ENCODE peak calls at places on chromosomes 6 and 20, in ten cellular contexts. J is PC-3, A is AG04450, K is foreskin fibroblast, X is astrocyte of the spinal cord, E is IMR-90, S is cardiac muscle cell, V is A549, P is hepatocyte, D is adrenal gland. Z is an unnamed sample.

GRCh38 chr20:56750430-56750829 is 121.3 kb downstream of the TFAP2C start:
- DNase-seq in X (no peak), V (no peak), D (no peak), K (no peak), P (no peak), J (no peak), A (no peak), E (no peak), S (no peak), Z (no peak)

GRCh38 chr20:19254086-19254821 is 41.8 kb downstream of the SLC24A3 start:
- DNase-seq in V (no peak), K (peak; percentile 57), P (no peak), J (no peak), D (no peak), A (no peak), S (peak; percentile 43), X (peak; percentile 20), E (no peak), Z (no peak)

GRCh38 chr6:12593720-12594540 is 122.6 kb upstream of the PHACTR1 start:
- DNase-seq in X (no peak), E (no peak), J (no peak), D (no peak), P (peak; percentile 51), A (no peak), V (no peak), K (no peak), S (no peak), Z (no peak)

GRCh38 chr20:5364997-5365597 is 48.3 kb upstream of the PROKR2 start:
- DNase-seq in J (no peak), P (no peak), D (no peak), X (peak; percentile 14), A (no peak), K (peak; percentile 4), E (no peak), S (no peak), V (no peak), Z (no peak)

GRCh38 chr6:152293404-152293803 is 343.8 kb downstream of the SYNE1 start:
- DNase-seq in S (no peak), P (no peak), D (no peak), J (no peak), X (no peak), V (no peak), A (no peak), E (no peak), K (no peak), Z (no peak)

GRCh38 chr6:150627601-150628012 is 27.9 kb downstream of the PLEKHG1 start:
- DNase-seq in X (peak; percentile 19), V (no peak), A (no peak), K (no peak), D (no peak), S (peak; percentile 63), P (peak; percentile 32), J (peak; percentile 27), E (no peak), Z (peak; percentile 97)

GRCh38 chr20:39874049-39874893 is 814.8 kb downstream of the MAFB start:
- DNase-seq in K (peak; percentile 50), A (peak; percentile 73), S (peak; percentile 92), V (peak; percentile 15), P (peak; percentile 89), D (peak; percentile 92), E (peak; percentile 89), J (peak; percentile 33), X (peak; percentile 83), Z (peak; percentile 74)

GRCh38 chr6:19838442-19839236 is 1.5 kb downstream of the ID4 start:
- DNase-seq in D (no peak), S (no peak), K (peak; percentile 6), J (peak; percentile 52), A (no peak), P (peak; percentile 75), X (peak; percentile 29), E (peak; percentile 11), V (peak; percentile 4), Z (no peak)

GRCh38 chr20:51769941-51770615 is 1.9 kb upstream of the ATP9A start:
- DNase-seq in D (no peak), S (no peak), A (no peak), P (no peak), K (no peak), V (no peak), J (no peak), X (no peak), E (no peak), Z (no peak)

GRCh38 chr20:51767018-51767866 is 948 bp downstream of the ATP9A start:
- DNase-seq in V (peak; percentile 72), E (no peak), X (no peak), K (no peak), P (peak; percentile 95), J (peak; percentile 97), A (no peak), S (peak; percentile 35), D (peak; percentile 62), Z (no peak)

GRCh38 chr20:51767867-51768758 is at the start of gene ATP9A:
- DNase-seq in A (no peak), S (peak; percentile 43), V (no peak), J (peak; percentile 49), X (no peak), E (peak; percentile 31), K (no peak), D (no peak), P (peak; percentile 61), Z (no peak)

GRCh38 chr20:51772236-51772635 is 4.0 kb upstream of the ATP9A start:
- DNase-seq in S (no peak), K (no peak), A (no peak), P (no peak), V (no peak), D (no peak), E (no peak), J (no peak), X (no peak), Z (no peak)

DNA sequence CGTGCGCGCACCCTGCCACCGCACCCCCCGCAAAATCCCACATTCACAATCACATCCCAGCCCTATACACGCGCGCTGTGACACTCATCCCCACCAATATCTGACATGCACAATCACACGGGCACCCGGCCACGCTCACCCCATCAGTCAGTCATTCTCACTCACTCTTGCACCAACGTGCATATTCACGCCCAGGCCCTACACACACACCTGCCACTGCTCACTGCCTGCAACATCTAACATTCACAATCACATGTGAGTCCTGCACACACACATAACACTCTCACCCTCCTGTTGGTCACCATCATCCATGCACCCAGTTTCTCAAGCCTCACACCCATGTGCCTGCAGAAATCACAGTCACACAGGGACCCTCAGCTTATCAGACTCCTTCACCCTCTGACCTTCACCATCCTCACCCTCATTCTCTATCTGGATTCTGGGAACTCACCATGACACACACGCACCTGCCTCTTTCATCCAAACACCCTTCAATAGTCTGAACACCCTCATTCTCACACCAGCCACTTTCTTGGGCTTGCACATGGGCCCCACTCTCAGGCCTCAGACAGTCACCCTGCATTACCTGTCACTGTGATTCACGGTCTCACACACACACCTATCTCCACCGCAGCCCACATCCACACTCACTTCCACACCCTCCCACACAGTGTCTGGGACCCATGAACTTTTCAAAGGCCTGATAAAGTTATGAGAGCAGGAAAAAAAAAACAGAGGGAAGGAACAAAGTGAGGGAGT is 748 bp upstream of the ATP9A start:
- DNase-seq in J (no peak), P (no peak), A (no peak), K (no peak), D (no peak), S (peak; percentile 7), V (no peak), X (no peak), E (no peak), Z (no peak)
- TF ChIP-seq CTCF in J (no peak), P (no peak), A (no peak), K (no peak), D (no peak), S (no peak), V (no peak), X (no peak), E (no peak), Z (no peak)

GRCh38 chr6:27281569-27281968 is 30.5 kb downstream of the POM121L2 start:
- DNase-seq in J (no peak), X (no peak), E (no peak), A (no peak), D (no peak), S (no peak), V (no peak), P (no peak), K (no peak), Z (no peak)

GRCh38 chr6:27280064-27280539 is 32.0 kb downstream of the POM121L2 start:
- DNase-seq in P (peak; percentile 73), V (no peak), A (peak; percentile 13), S (peak; percentile 49), X (peak; percentile 56), K (peak; percentile 41), J (peak; percentile 74), D (no peak), E (peak; percentile 53), Z (no peak)

GRCh38 chr6:27279513-27280063 is 32.1 kb downstream of the PRSS16 start:
- DNase-seq in V (no peak), P (peak; percentile 32), J (no peak), D (no peak), X (no peak), S (no peak), E (no peak), K (no peak), A (no peak), Z (no peak)

GRCh38 chr6:27280540-27281000 is 31.5 kb downstream of the POM121L2 start:
- DNase-seq in P (peak; percentile 28), X (no peak), A (no peak), E (no peak), J (no peak), K (no peak), V (no peak), S (no peak), D (no peak), Z (no peak)

GRCh38 chr6:27281105-27281539 is 31.0 kb downstream of the POM121L2 start:
- DNase-seq in E (no peak), D (no peak), S (no peak), K (no peak), X (no peak), P (no peak), J (no peak), V (no peak), A (no peak), Z (no peak)
- H3K4me3 ChIP-seq in E (no peak overlapping the region), D (no peak overlapping the region), S (peak overlapping the region; percentile 31), K (peak overlapping the region; percentile 45), X (peak overlapping the region; percentile 45), P (peak overlapping the region; percentile 37), J (peak overlapping the region; percentile 75), V (peak overlapping the region; percentile 62), A (peak overlapping the region; percentile 56), Z (peak overlapping the region; percentile 57)

DNA sequence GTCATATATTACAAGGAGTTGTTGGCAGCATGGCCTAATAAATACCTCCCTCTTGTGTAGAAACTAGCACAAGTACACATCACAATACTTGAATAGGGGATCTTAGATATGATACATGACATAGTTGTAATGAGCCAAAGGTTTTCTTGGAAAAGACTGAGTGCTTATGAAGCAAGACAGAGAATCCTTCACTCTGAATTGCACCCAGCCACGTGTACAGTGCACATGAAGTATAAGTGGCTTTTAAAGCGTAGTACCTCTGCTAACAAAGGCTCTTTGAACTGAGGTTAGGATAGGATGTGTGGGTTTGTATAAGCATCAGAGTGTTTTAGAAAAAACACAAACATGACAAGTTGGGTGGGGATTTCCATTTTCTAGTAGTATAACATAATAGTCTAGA is 145.5 kb upstream of the STMND1 start:
- DNase-seq in V (no peak), S (peak; percentile 59), K (no peak), X (no peak), A (no peak), J (peak; percentile 7), P (no peak), D (no peak), E (no peak), Z (no peak)
- TF ChIP-seq CTCF in V (no peak), S (no peak), K (no peak), X (no peak), A (no peak), J (peak; percentile 29), P (no peak), D (no peak), E (no peak), Z (no peak)

GRCh38 chr6:121886223-121886830 is 450.9 kb downstream of the GJA1 start:
- DNase-seq in E (peak; percentile 54), S (peak; percentile 57), D (no peak), P (no peak), J (no peak), A (no peak), X (no peak), K (peak; percentile 65), V (no peak), Z (no peak)

GRCh38 chr6:121884621-121885020 is 449.2 kb downstream of the GJA1 start:
- DNase-seq in A (no peak), J (no peak), P (no peak), K (no peak), X (no peak), S (no peak), V (no peak), E (peak; percentile 28), D (no peak), Z (no peak)

GRCh38 chr6:121885399-121886152 is 450.1 kb downstream of the GJA1 start:
- DNase-seq in A (peak; percentile 72), S (peak; percentile 59), V (no peak), J (no peak), X (no peak), E (peak; percentile 85), D (no peak), P (peak; percentile 58), K (no peak), Z (no peak)

GRCh38 chr6:121887724-121888123 is 452.3 kb downstream of the GJA1 start:
- DNase-seq in D (no peak), V (no peak), E (no peak), J (no peak), P (no peak), K (no peak), S (no peak), X (no peak), A (no peak), Z (no peak)

DNA sequence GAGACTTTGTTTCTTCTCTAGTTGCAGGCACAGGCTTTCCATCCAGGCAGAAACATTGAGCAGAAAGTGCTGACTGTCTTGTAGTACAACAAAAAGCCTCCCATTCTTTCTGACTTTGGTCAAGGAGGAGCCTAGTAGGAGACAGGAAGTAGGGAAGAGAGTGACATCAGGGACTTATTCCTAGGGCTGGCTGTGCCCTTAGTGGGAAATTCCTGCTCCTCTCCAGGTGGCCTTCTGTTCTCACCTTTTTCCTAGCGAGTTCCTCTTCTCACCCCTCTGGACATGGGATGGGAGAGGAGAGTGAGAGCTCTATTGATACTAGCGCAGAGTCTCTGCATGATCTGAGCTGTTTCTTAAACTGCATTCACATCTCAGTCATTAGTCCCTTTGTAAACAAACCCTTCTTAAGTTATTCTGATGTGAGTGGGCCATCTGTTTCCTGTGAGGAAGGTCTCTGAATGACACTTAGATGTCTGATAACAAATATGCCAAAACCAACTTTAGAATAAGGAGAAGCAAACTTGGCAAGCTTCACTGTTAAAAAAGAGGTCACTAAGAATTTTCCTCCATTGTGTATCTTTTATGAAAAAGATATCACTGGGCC is 455.0 kb downstream of the GJA1 start:
- DNase-seq in D (no peak), V (no peak), P (no peak), A (no peak), K (no peak), X (no peak), S (no peak), E (no peak), J (no peak), Z (no peak)
- H3K4me3 ChIP-seq in D (no peak overlapping the region), V (no peak overlapping the region), P (no peak overlapping the region), A (no peak overlapping the region), K (no peak overlapping the region), X (no peak overlapping the region), S (no peak overlapping the region), E (no peak overlapping the region), J (no peak overlapping the region), Z (no peak overlapping the region)